ENCODE peak calls at places on chromosome 22, in seven cellular contexts. J is prostate gland, L is endothelial cell of umbilical vein, C is A549, G is tibial nerve, W is HepG2, K is transverse colon. S is an unnamed sample.
A peak's percentile ranks its signal among the peaks of the same experiment; 100 is the strongest.

GRCh38 chr22:17742528-17742902 is 31.8 kb downstream of the BID start:
- DNase-seq in J (peak; percentile 44), L (peak; percentile 49), C (peak; percentile 71), G (no peak), W (peak; percentile 63), K (peak; percentile 73), S (peak; percentile 79)

GRCh38 chr22:33864723-33865130 is 55.5 kb downstream of the LARGE1 start:
- DNase-seq in J (no peak), L (no peak), C (no peak), G (no peak), W (peak; percentile 63), K (peak; percentile 21), S (peak; percentile 25)

GRCh38 chr22:38549106-38549884 is 20.7 kb downstream of the DMC1 start:
- DNase-seq in J (peak; percentile 11), L (no peak), C (no peak), G (no peak), W (no peak), K (no peak), S (no peak)

GRCh38 chr22:42459273-42460040 is 27.3 kb upstream of the NFAM1 start:
- DNase-seq in J (no peak), L (no peak), C (no peak), G (no peak), W (no peak), K (peak; percentile 47), S (peak; percentile 26)

GRCh38 chr22:27242474-27242873 is 559.1 kb downstream of the MN1 start:
- DNase-seq in J (no peak), L (no peak), C (no peak), G (no peak), W (no peak), K (no peak), S (no peak)

GRCh38 chr22:38264322-38264843 is 8.4 kb downstream of the TMEM184B start:
- DNase-seq in J (no peak), L (no peak), C (no peak), G (no peak), W (no peak), K (no peak), S (no peak)

GRCh38 chr22:38467904-38468760 is at the start of gene KDELR3:
- DNase-seq in J (peak; percentile 46), L (peak; percentile 55), C (no peak), G (peak; percentile 49), W (no peak), K (peak; percentile 80), S (peak; percentile 63)

GRCh38 chr22:27420817-27421361 is 380.7 kb downstream of the MN1 start:
- DNase-seq in J (peak; percentile 92), L (peak; percentile 98), C (no peak), G (peak; percentile 82), W (no peak), K (peak; percentile 46), S (peak; percentile 83)

GRCh38 chr22:39239561-39240423 is 5.0 kb downstream of the PDGFB start:
- DNase-seq in J (peak; percentile 96), L (no peak), C (no peak), G (no peak), W (no peak), K (peak; percentile 88), S (no peak)

GRCh38 chr22:39013923-39014722 is at the start of gene APOBEC3C:
- DNase-seq in J (peak; percentile 85), L (peak; percentile 30), C (peak; percentile 80), G (peak; percentile 71), W (peak; percentile 75), K (peak; percentile 87), S (peak; percentile 96)

GRCh38 chr22:33272180-33272579 is 214.0 kb upstream of the SYN3 start:
- DNase-seq in J (peak; percentile 62), L (no peak), C (peak; percentile 14), G (no peak), W (peak; percentile 97), K (no peak), S (no peak)

GRCh38 chr22:28962042-28962554 is 78.7 kb downstream of the ZNRF3 start:
- DNase-seq in J (no peak), L (no peak), C (no peak), G (no peak), W (no peak), K (no peak), S (no peak)

GRCh38 chr22:25745341-25746011 is 3.5 kb downstream of the MYO18B start:
- DNase-seq in J (no peak), L (no peak), C (peak; percentile 18), G (no peak), W (no peak), K (no peak), S (no peak)

GRCh38 chr22:48630444-48630777 is 1197.3 kb downstream of the BRD1 start:
- DNase-seq in J (no peak), L (no peak), C (no peak), G (no peak), W (no peak), K (no peak), S (no peak)

GRCh38 chr22:20009582-20010306 is 6.9 kb downstream of the ARVCF start:
- DNase-seq in J (no peak), L (no peak), C (no peak), G (no peak), W (no peak), K (no peak), S (no peak)

GRCh38 chr22:39535302-39535805 is 2.8 kb upstream of the RPS19BP1 start:
- DNase-seq in J (no peak), L (no peak), C (no peak), G (no peak), W (no peak), K (no peak), S (no peak)

GRCh38 chr22:25236417-25236816 is 17.0 kb downstream of the CRYBB2 start:
- DNase-seq in J (no peak), L (no peak), C (no peak), G (no peak), W (no peak), K (no peak), S (no peak)

GRCh38 chr22:39519681-39520053 is 695 bp upstream of the ATF4 start:
- DNase-seq in J (peak; percentile 57), L (no peak), C (peak; percentile 61), G (peak; percentile 52), W (peak; percentile 58), K (peak; percentile 69), S (peak; percentile 73)

GRCh38 chr22:29400576-29400975 is 12.2 kb upstream of the AP1B1 start:
- DNase-seq in J (no peak), L (no peak), C (no peak), G (no peak), W (no peak), K (no peak), S (no peak)

GRCh38 chr22:32202539-32203180 is 2.2 kb downstream of the RFPL2 start:
- DNase-seq in J (peak; percentile 53), L (peak; percentile 45), C (peak; percentile 78), G (no peak), W (peak; percentile 68), K (peak; percentile 71), S (peak; percentile 48)

GRCh38 chr22:28063656-28064055 is 144.6 kb upstream of the PITPNB start:
- DNase-seq in J (no peak), L (no peak), C (no peak), G (no peak), W (no peak), K (no peak), S (no peak)

GRCh38 chr22:41339823-41340222 is 38.5 kb downstream of the ZC3H7B start:
- DNase-seq in J (no peak), L (no peak), C (no peak), G (no peak), W (no peak), K (no peak), S (no peak)

GRCh38 chr22:19855504-19856409 is 1.1 kb upstream of the GNB1L start:
- DNase-seq in J (no peak), L (peak; percentile 62), C (peak; percentile 70), G (no peak), W (peak; percentile 95), K (peak; percentile 59), S (peak; percentile 71)

GRCh38 chr22:32144875-32145274 is 14.2 kb downstream of the C22orf42 start:
- DNase-seq in J (no peak), L (no peak), C (no peak), G (no peak), W (no peak), K (no peak), S (peak; percentile 5)

GRCh38 chr22:22044153-22044552 is 61.6 kb upstream of the TOP3B start:
- DNase-seq in J (no peak), L (no peak), C (no peak), G (no peak), W (no peak), K (no peak), S (no peak)
- TF ChIP-seq CTCF in J (no peak), L (no peak), C (no peak), G (no peak), W (no peak), K (no peak), S (no peak)

GRCh38 chr22:50530280-50530856 is 556 bp upstream of the TYMP start:
- DNase-seq in J (peak; percentile 72), L (no peak), C (peak; percentile 89), G (peak; percentile 55), W (peak; percentile 74), K (peak; percentile 88), S (no peak)
- TF ChIP-seq POLR2A in J (peak; percentile 62), L (no peak), C (peak; percentile 42), G (no peak), W (peak; percentile 36), K (peak; percentile 75), S (no peak)

DNA sequence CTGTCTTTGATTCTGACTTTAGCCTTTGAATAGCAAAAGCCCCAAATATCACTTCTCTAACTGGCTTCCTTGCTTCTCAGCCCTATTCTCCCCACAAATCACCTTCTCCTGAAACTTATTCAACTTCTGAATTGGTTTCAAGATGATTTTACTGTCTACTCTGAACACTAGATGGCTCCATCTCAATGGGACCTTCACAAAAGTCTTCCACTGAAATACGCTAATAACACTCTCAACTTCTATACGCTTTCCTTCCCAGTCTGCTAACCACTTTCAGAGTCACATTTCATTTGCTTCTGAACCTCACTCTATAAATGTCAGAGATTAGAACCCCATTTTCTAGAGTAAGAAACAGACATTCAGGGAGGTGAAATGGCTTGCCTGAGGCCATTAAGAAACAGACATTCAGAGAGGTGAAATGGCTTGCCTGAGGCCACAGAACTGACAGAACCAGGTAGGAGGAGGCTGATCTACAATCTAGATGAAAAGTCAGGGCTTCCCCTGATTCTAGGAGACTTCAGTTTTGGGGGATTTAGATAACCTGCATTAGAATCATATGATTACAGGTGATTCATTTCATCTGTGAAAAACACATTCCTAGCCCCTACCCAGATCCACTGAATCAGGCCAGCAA is 20.6 kb downstream of the MORC2 start:
- DNase-seq in J (no peak), L (peak; percentile 63), C (peak; percentile 46), G (no peak), W (peak; percentile 26), K (no peak), S (no peak)
- TF ChIP-seq CTCF in J (no peak), L (peak; percentile 16), C (peak; percentile 59), G (peak; percentile 48), W (peak; percentile 47), K (peak; percentile 71), S (peak; percentile 48)

DNA sequence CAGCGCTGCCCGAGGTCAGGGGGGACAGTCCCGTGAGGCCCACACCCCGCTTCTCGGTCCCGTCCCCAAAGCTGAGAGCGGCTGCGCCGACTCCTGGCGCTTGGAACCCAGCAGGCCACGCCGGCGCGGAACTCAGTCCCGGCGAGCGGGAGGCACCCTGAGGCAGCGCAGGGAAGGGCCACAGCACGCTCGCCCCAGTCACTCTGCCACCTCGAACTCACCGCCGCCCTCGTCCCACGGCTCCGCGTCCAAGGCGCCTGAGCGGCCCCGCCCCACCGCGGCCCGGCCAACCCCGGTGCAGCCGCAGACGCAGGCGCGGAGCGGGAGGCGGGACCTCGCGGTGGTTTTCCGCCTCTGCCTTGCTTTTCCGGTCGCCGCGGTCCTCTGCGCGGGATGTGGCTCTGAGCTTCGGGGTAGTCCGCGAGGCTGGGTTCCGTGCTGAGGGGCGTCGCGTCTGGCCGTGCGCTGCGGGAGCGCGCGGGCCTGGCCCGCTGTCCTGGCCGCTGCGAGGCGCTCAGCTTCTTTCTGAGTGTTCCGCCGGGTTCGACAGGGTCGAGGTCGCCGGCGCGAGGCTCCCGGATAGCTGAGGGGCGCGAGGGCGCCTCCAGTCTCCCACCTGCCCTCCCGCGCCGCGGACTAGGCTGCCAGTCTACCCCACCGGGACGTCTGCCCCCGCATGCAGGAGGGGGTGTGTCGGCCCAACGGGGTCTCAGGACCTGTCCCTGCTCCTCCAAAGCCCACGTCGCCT is at the start of gene CDPF1:
- DNase-seq in J (peak; percentile 87), L (peak; percentile 87), C (peak; percentile 77), G (peak; percentile 80), W (peak; percentile 73), K (peak; percentile 95), S (peak; percentile 91)
- TF ChIP-seq POLR2A in J (peak; percentile 93), L (peak; percentile 89), C (peak; percentile 74), G (peak; percentile 88), W (peak; percentile 80), K (peak; percentile 84), S (peak; percentile 46)